ENCODE peak calls at places on chromosomes 6 and 20, in seven cellular contexts. D is heart right ventricle, P is HL-60, G is left ventricle myocardium inferior, F is body of pancreas, I is astrocyte, L is endothelial cell of umbilical vein. V is an unnamed sample. For H3K27me3, the result is how much of the 10 kb centered on the place peaks cover.

GRCh38 chr20:31721408-31722332 is 998 bp downstream of the BCL2L1 start:
- DNase-seq in D (peak), P (no peak), G (peak), F (no peak), I (no peak), L (peak), V (no peak)

GRCh38 chr20:44429419-44430269 is 46.0 kb upstream of the TTPAL start:
- DNase-seq in D (no peak), P (no peak), G (no peak), F (no peak), I (no peak), L (no peak), V (no peak)

GRCh38 chr20:4898282-4898681 is 103.0 kb downstream of the SLC23A2 start:
- DNase-seq in D (peak), P (no peak), G (peak), F (peak), I (peak), L (peak), V (peak)

GRCh38 chr6:1801401-1801800 is 191.7 kb downstream of the FOXC1 start:
- DNase-seq in D (no peak), P (no peak), G (no peak), F (peak), I (no peak), L (no peak), V (no peak)

GRCh38 chr6:137707590-137708360 is 159.3 kb upstream of the TNFAIP3 start:
- DNase-seq in D (no peak), P (no peak), G (peak), F (peak), I (peak), L (peak), V (peak)

GRCh38 chr6:156883497-156884252 is 106.5 kb downstream of the ARID1B start:
- DNase-seq in D (no peak), P (no peak), G (no peak), F (peak), I (no peak), L (peak), V (peak)

GRCh38 chr20:12927489-12927888 is 81.3 kb upstream of the SPTLC3 start:
- DNase-seq in D (no peak), P (no peak), G (no peak), F (no peak), I (peak), L (peak), V (peak)

GRCh38 chr6:142613981-142614380 is 312.2 kb downstream of the ADGRG6 start:
- DNase-seq in D (no peak), P (no peak), G (no peak), F (no peak), I (no peak), L (no peak), V (peak)

GRCh38 chr6:3456794-3457709 is at the start of gene SLC22A23:
- DNase-seq in D (peak), P (peak), G (peak), F (peak), I (no peak), L (peak), V (peak)

GRCh38 chr20:48667889-48668413 is 159.8 kb downstream of the PREX1 start:
- DNase-seq in D (no peak), P (no peak), G (no peak), F (no peak), I (peak), L (peak), V (no peak)

GRCh38 chr6:107116328-107116892 is 1.1 kb upstream of the BEND3 start:
- DNase-seq in D (no peak), P (peak), G (no peak), F (peak), I (no peak), L (peak), V (peak)

GRCh38 chr6:138486249-138487121 is 12.8 kb downstream of the NHSL1 start:
- DNase-seq in D (no peak), P (no peak), G (no peak), F (no peak), I (no peak), L (no peak), V (peak)

GRCh38 chr20:11585752-11586352 is 331.8 kb upstream of the BTBD3 start:
- DNase-seq in D (no peak), P (no peak), G (no peak), F (no peak), I (peak), L (peak), V (peak)

GRCh38 chr20:32149566-32150170 is 40.2 kb downstream of the TM9SF4 start:
- DNase-seq in D (no peak), P (no peak), G (no peak), F (no peak), I (peak), L (no peak), V (no peak)

GRCh38 chr20:36682311-36682710 is 36.3 kb upstream of the SLA2 start:
- DNase-seq in D (no peak), P (no peak), G (no peak), F (no peak), I (no peak), L (no peak), V (no peak)

GRCh38 chr6:128068110-128068460 is 167.2 kb upstream of the THEMIS start:
- DNase-seq in D (no peak), P (no peak), G (no peak), F (no peak), I (no peak), L (no peak), V (no peak)

GRCh38 chr6:33201935-33202334 is 1.3 kb downstream of the SLC39A7 start:
- DNase-seq in D (no peak), P (no peak), G (no peak), F (no peak), I (no peak), L (no peak), V (no peak)
- H3K4me3 ChIP-seq in D (peak), P (peak), G (peak), F (peak), I (peak), L (no peak), V (no peak)

GRCh38 chr6:108838101-108838717 is 10.0 kb upstream of the ARMC2 start:
- DNase-seq in D (no peak), P (no peak), G (no peak), F (no peak), I (peak), L (no peak), V (peak)
- TF ChIP-seq CTCF in D (no peak), P (no peak), G (no peak), F (no peak), I (peak), L (no peak), V (peak)

DNA sequence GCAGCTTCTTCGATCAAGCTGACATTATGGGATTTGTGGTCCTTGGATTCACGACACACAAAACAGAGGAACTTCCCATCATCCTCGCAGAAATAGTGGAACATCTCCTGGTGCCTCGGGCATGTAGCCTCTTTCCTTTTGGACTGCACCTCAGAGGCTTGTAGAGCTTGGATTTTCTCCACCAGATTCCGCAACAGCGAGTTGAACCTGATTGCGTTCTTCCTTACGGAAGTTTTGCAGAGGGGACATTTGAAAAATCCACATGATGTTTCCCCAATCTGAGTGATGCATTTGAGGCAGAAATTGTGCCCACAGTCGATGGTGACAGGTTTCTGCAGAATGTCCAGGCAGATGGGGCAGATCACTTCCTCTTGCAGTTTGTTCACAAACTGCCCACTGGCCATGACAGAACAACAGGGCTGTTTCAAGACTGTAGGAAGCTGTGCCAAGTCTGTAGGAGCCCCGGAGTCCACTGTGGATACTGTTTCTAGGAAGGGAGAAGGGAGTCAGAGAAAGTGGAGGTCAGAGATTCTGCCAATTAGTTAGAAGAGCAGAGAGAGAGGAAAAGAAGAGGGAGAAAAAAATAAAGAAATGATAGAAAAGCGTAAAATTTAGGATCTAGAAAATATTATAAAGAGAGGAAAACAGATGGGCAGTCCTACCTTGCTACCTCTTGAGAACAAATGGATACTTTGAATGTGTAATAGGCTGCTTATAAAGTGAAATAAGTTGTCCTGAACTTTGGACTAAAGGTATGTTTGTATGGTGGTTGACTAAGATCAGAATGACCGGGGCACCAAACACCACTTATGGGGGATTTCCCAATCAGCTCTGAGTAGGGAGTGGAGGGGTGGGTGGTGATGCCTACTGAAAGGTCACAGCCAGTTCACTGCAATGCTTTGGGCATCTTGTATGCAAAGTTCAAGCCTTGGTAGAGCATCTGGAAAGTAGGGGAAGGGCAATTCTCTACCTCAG is at the start of gene TRIM31:
- DNase-seq in D (no peak), P (no peak), G (no peak), F (no peak), I (no peak), L (no peak), V (no peak)
- H3K27me3 ChIP-seq in D (half or more), P (under half), G (half or more), F (under half), I (under half), L (under half), V (under half)

GRCh38 chr6:81753709-81754678 is 1.5 kb upstream of the TENT5A start:
- DNase-seq in D (peak), P (peak), G (peak), F (peak), I (no peak), L (peak), V (no peak)
- H3K4me3 ChIP-seq in D (peak), P (peak), G (peak), F (peak), I (peak), L (peak), V (peak)

GRCh38 chr6:100371591-100371990 is 93.1 kb downstream of the SIM1 start:
- DNase-seq in D (no peak), P (no peak), G (no peak), F (no peak), I (no peak), L (no peak), V (no peak)
- TF ChIP-seq CTCF in D (no peak), P (no peak), G (no peak), F (no peak), I (no peak), L (no peak), V (no peak)

DNA sequence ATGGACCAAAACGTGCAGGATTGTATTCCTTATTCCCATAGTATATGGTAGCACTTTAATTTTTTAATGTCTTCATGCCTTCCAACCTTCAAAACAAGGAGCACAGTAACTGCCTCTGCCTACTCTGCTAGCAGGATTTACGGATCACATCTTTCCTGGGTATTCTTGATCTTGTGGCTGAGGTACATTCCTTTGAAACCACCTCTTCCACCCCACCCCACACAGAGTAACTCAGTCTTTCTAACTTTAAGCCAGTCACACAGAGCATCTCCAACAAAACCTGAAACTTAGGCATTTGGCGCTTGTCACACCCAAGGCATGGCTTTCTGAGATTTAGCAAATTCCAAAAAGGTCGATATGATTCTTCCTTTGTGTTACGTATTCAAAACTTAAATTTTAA is 2.3 kb upstream of the ID4 start:
- DNase-seq in D (no peak), P (no peak), G (no peak), F (no peak), I (no peak), L (no peak), V (no peak)
- H3K27me3 ChIP-seq in D (under half), P (under half), G (half or more), F (under half), I (under half), L (under half), V (under half)

DNA sequence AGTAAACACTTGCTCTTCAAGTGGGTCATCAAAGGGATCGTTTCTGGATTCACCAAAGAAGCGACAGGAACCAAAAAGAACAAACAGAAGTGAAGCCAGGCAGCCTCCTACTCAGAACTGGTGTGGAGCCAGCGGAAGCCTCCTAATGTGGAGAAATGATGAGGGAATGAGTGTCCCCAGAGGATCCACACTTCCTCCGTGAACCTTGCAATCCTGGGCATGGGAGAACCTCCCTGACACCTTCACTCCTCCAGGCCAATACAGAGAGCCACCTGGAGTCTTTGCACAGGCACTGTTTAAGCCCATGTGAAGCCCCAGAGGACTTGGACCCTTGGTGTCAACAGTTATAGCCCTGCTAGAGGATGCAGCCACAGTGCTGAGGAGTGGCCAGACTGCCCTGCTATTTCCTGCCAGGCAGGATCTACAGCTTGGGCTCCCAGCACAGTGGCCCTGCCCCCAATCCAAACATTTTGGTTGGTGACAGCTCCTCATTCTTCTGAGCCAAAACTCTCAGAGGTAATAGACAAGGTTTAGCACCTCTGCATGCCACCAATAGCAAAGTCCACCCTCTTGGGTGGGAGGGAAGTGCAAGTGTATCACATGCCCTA is 23.2 kb upstream of the SERINC1 start:
- DNase-seq in D (no peak), P (no peak), G (no peak), F (no peak), I (no peak), L (no peak), V (peak)
- H3K4me3 ChIP-seq in D (no peak), P (no peak), G (no peak), F (no peak), I (no peak), L (no peak), V (no peak)

DNA sequence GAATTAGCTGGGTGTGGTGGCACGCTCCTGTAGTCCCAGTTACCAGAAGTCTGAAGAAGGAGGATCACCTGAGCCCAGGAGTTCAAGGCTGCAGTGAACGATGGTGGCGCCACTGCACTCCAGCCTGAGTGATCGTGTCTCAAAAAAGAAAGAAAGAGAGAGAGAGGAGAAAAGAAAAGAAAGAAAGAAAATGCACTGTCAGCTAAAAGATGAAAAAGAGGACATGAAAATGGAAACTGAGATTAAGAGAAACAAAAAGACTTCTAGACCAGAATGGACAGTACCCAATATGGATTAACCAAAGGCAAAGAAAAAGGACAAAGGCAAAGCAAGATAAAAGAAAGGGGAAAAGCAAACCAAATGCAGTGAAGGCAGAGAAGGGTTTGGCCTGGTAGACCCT is 9.0 kb upstream of the RALGAPA2 start:
- DNase-seq in D (no peak), P (no peak), G (no peak), F (no peak), I (no peak), L (no peak), V (no peak)
- TF ChIP-seq CTCF in D (no peak), P (no peak), G (no peak), F (no peak), I (no peak), L (no peak), V (no peak)

V was measured in bronchial epithelial cell.